ENCODE peak calls at places on chromosomes 11 and 22, in ten cellular contexts. One of them, this sample, is unnamed.

GRCh38 chr22:19663286-19663815 is 51.0 kb upstream of the SEPTIN5 start:
- DNase-seq in foreskin fibroblast: peak; percentile 83
- DNase-seq in stomach: peak; percentile 80
- DNase-seq in cardiac muscle cell: peak; percentile 91
- DNase-seq in heart left ventricle: peak; percentile 85
- DNase-seq in tibial nerve: peak; percentile 13
- DNase-seq in fibroblast of lung: peak; percentile 88
- DNase-seq in right lobe of liver: no peak
- DNase-seq in mammary epithelial cell: peak; percentile 65
- DNase-seq in nephron progenitor cell: no peak
- DNase-seq in this sample: peak; percentile 60

GRCh38 chr22:30866216-30866615 is 102.4 kb downstream of the MORC2 start:
- DNase-seq in foreskin fibroblast: no peak
- DNase-seq in stomach: no peak
- DNase-seq in cardiac muscle cell: no peak
- DNase-seq in heart left ventricle: no peak
- DNase-seq in tibial nerve: no peak
- DNase-seq in fibroblast of lung: no peak
- DNase-seq in right lobe of liver: peak; percentile 9
- DNase-seq in mammary epithelial cell: no peak
- DNase-seq in nephron progenitor cell: no peak
- DNase-seq in this sample: no peak

GRCh38 chr11:114171257-114172054 is 111.9 kb downstream of the ZBTB16 start:
- DNase-seq in foreskin fibroblast: no peak
- DNase-seq in stomach: peak; percentile 77
- DNase-seq in cardiac muscle cell: peak; percentile 54
- DNase-seq in heart left ventricle: peak; percentile 97
- DNase-seq in tibial nerve: peak; percentile 85
- DNase-seq in fibroblast of lung: no peak
- DNase-seq in right lobe of liver: peak; percentile 95
- DNase-seq in mammary epithelial cell: no peak
- DNase-seq in nephron progenitor cell: peak; percentile 70
- DNase-seq in this sample: no peak

GRCh38 chr11:78763664-78764063 is 189.0 kb upstream of the NARS2 start:
- DNase-seq in foreskin fibroblast: no peak
- DNase-seq in stomach: no peak
- DNase-seq in cardiac muscle cell: no peak
- DNase-seq in heart left ventricle: no peak
- DNase-seq in tibial nerve: no peak
- DNase-seq in fibroblast of lung: no peak
- DNase-seq in right lobe of liver: no peak
- DNase-seq in mammary epithelial cell: no peak
- DNase-seq in nephron progenitor cell: no peak
- DNase-seq in this sample: peak; percentile 41

GRCh38 chr11:30595929-30596328 is 9.8 kb upstream of the MPPED2 start:
- DNase-seq in foreskin fibroblast: no peak
- DNase-seq in stomach: no peak
- DNase-seq in cardiac muscle cell: no peak
- DNase-seq in heart left ventricle: no peak
- DNase-seq in tibial nerve: no peak
- DNase-seq in fibroblast of lung: no peak
- DNase-seq in right lobe of liver: no peak
- DNase-seq in mammary epithelial cell: no peak
- DNase-seq in nephron progenitor cell: no peak
- DNase-seq in this sample: no peak

GRCh38 chr11:75773595-75774353 is 5.2 kb downstream of the DGAT2 start:
- DNase-seq in foreskin fibroblast: no peak
- DNase-seq in stomach: no peak
- DNase-seq in cardiac muscle cell: no peak
- DNase-seq in heart left ventricle: no peak
- DNase-seq in tibial nerve: no peak
- DNase-seq in fibroblast of lung: no peak
- DNase-seq in right lobe of liver: peak; percentile 33
- DNase-seq in mammary epithelial cell: no peak
- DNase-seq in nephron progenitor cell: no peak
- DNase-seq in this sample: no peak

GRCh38 chr22:39229075-39229474 is 15.7 kb downstream of the PDGFB start:
- DNase-seq in foreskin fibroblast: no peak
- DNase-seq in stomach: no peak
- DNase-seq in cardiac muscle cell: no peak
- DNase-seq in heart left ventricle: no peak
- DNase-seq in tibial nerve: no peak
- DNase-seq in fibroblast of lung: no peak
- DNase-seq in right lobe of liver: no peak
- DNase-seq in mammary epithelial cell: no peak
- DNase-seq in nephron progenitor cell: no peak
- DNase-seq in this sample: no peak

GRCh38 chr11:72685560-72686480 is 11.6 kb upstream of the PDE2A start:
- DNase-seq in foreskin fibroblast: peak; percentile 88
- DNase-seq in stomach: no peak
- DNase-seq in cardiac muscle cell: peak; percentile 77
- DNase-seq in heart left ventricle: peak; percentile 78
- DNase-seq in tibial nerve: peak; percentile 53
- DNase-seq in fibroblast of lung: no peak
- DNase-seq in right lobe of liver: no peak
- DNase-seq in mammary epithelial cell: no peak
- DNase-seq in nephron progenitor cell: no peak
- DNase-seq in this sample: no peak

GRCh38 chr11:126165366-126166156 is 45.9 kb downstream of the RPUSD4 start:
- DNase-seq in foreskin fibroblast: no peak
- DNase-seq in stomach: no peak
- DNase-seq in cardiac muscle cell: peak; percentile 40
- DNase-seq in heart left ventricle: no peak
- DNase-seq in tibial nerve: no peak
- DNase-seq in fibroblast of lung: no peak
- DNase-seq in right lobe of liver: peak; percentile 43
- DNase-seq in mammary epithelial cell: no peak
- DNase-seq in nephron progenitor cell: peak; percentile 40
- DNase-seq in this sample: no peak

GRCh38 chr11:10414659-10415058 is 40.4 kb upstream of the AMPD3 start:
- DNase-seq in foreskin fibroblast: peak; percentile 53
- DNase-seq in stomach: no peak
- DNase-seq in cardiac muscle cell: peak; percentile 83
- DNase-seq in heart left ventricle: peak; percentile 73
- DNase-seq in tibial nerve: peak; percentile 26
- DNase-seq in fibroblast of lung: peak; percentile 65
- DNase-seq in right lobe of liver: peak; percentile 70
- DNase-seq in mammary epithelial cell: no peak
- DNase-seq in nephron progenitor cell: no peak
- DNase-seq in this sample: peak; percentile 90

GRCh38 chr22:31080848-31081649 is at the start of gene SMTN:
- DNase-seq in foreskin fibroblast: peak; percentile 97
- DNase-seq in stomach: peak; percentile 96
- DNase-seq in cardiac muscle cell: peak; percentile 92
- DNase-seq in heart left ventricle: peak; percentile 95
- DNase-seq in tibial nerve: peak; percentile 89
- DNase-seq in fibroblast of lung: peak; percentile 85
- DNase-seq in right lobe of liver: peak; percentile 93
- DNase-seq in mammary epithelial cell: peak; percentile 90
- DNase-seq in nephron progenitor cell: peak; percentile 98
- DNase-seq in this sample: peak; percentile 93

GRCh38 chr11:26950260-26950719 is 43.6 kb upstream of the FIBIN start:
- DNase-seq in foreskin fibroblast: peak; percentile 92
- DNase-seq in stomach: peak; percentile 26
- DNase-seq in cardiac muscle cell: peak; percentile 80
- DNase-seq in heart left ventricle: no peak
- DNase-seq in tibial nerve: no peak
- DNase-seq in fibroblast of lung: peak; percentile 88
- DNase-seq in right lobe of liver: peak; percentile 69
- DNase-seq in mammary epithelial cell: peak; percentile 57
- DNase-seq in nephron progenitor cell: no peak
- DNase-seq in this sample: no peak

GRCh38 chr11:129639300-129639699 is 176.3 kb upstream of the TMEM45B start:
- DNase-seq in foreskin fibroblast: peak; percentile 95
- DNase-seq in stomach: no peak
- DNase-seq in cardiac muscle cell: peak; percentile 71
- DNase-seq in heart left ventricle: no peak
- DNase-seq in tibial nerve: no peak
- DNase-seq in fibroblast of lung: peak; percentile 100
- DNase-seq in right lobe of liver: no peak
- DNase-seq in mammary epithelial cell: peak; percentile 99
- DNase-seq in nephron progenitor cell: no peak
- DNase-seq in this sample: no peak

GRCh38 chr11:76793391-76793811 is 10.2 kb downstream of the TSKU start:
- DNase-seq in foreskin fibroblast: no peak
- DNase-seq in stomach: peak; percentile 15
- DNase-seq in cardiac muscle cell: no peak
- DNase-seq in heart left ventricle: no peak
- DNase-seq in tibial nerve: no peak
- DNase-seq in fibroblast of lung: no peak
- DNase-seq in right lobe of liver: no peak
- DNase-seq in mammary epithelial cell: no peak
- DNase-seq in nephron progenitor cell: no peak
- DNase-seq in this sample: no peak

GRCh38 chr22:36027960-36028645 is 521 bp downstream of the RBFOX2 start:
- DNase-seq in foreskin fibroblast: no peak
- DNase-seq in stomach: no peak
- DNase-seq in cardiac muscle cell: no peak
- DNase-seq in heart left ventricle: no peak
- DNase-seq in tibial nerve: peak; percentile 8
- DNase-seq in fibroblast of lung: no peak
- DNase-seq in right lobe of liver: peak; percentile 62
- DNase-seq in mammary epithelial cell: peak; percentile 34
- DNase-seq in nephron progenitor cell: no peak
- DNase-seq in this sample: peak; percentile 34

GRCh38 chr11:35126879-35127576 is 11.9 kb upstream of the CD44 start:
- DNase-seq in foreskin fibroblast: peak; percentile 17
- DNase-seq in stomach: no peak
- DNase-seq in cardiac muscle cell: no peak
- DNase-seq in heart left ventricle: no peak
- DNase-seq in tibial nerve: no peak
- DNase-seq in fibroblast of lung: no peak
- DNase-seq in right lobe of liver: no peak
- DNase-seq in mammary epithelial cell: no peak
- DNase-seq in nephron progenitor cell: no peak
- DNase-seq in this sample: no peak

GRCh38 chr11:117717485-117718314 is 79.3 kb downstream of the DSCAML1 start:
- DNase-seq in foreskin fibroblast: peak; percentile 4
- DNase-seq in stomach: peak; percentile 32
- DNase-seq in cardiac muscle cell: no peak
- DNase-seq in heart left ventricle: peak; percentile 54
- DNase-seq in tibial nerve: no peak
- DNase-seq in fibroblast of lung: no peak
- DNase-seq in right lobe of liver: no peak
- DNase-seq in mammary epithelial cell: no peak
- DNase-seq in nephron progenitor cell: peak; percentile 57
- DNase-seq in this sample: peak; percentile 66

GRCh38 chr11:63670738-63671321 is 346 bp downstream of the ATL3 start:
- DNase-seq in foreskin fibroblast: peak; percentile 85
- DNase-seq in stomach: peak; percentile 72
- DNase-seq in cardiac muscle cell: peak; percentile 57
- DNase-seq in heart left ventricle: peak; percentile 65
- DNase-seq in tibial nerve: peak; percentile 55
- DNase-seq in fibroblast of lung: peak; percentile 42
- DNase-seq in right lobe of liver: peak; percentile 74
- DNase-seq in mammary epithelial cell: peak; percentile 44
- DNase-seq in nephron progenitor cell: no peak
- DNase-seq in this sample: peak; percentile 91
- TF ChIP-seq CTCF in foreskin fibroblast: peak; percentile 28
- TF ChIP-seq CTCF in stomach: no peak
- TF ChIP-seq CTCF in cardiac muscle cell: peak; percentile 36
- TF ChIP-seq CTCF in heart left ventricle: peak; percentile 62
- TF ChIP-seq CTCF in tibial nerve: peak; percentile 38
- TF ChIP-seq CTCF in fibroblast of lung: peak; percentile 30
- TF ChIP-seq CTCF in right lobe of liver: peak; percentile 55
- TF ChIP-seq CTCF in mammary epithelial cell: peak; percentile 27
- TF ChIP-seq CTCF in nephron progenitor cell: no peak
- TF ChIP-seq CTCF in this sample: no peak

DNA sequence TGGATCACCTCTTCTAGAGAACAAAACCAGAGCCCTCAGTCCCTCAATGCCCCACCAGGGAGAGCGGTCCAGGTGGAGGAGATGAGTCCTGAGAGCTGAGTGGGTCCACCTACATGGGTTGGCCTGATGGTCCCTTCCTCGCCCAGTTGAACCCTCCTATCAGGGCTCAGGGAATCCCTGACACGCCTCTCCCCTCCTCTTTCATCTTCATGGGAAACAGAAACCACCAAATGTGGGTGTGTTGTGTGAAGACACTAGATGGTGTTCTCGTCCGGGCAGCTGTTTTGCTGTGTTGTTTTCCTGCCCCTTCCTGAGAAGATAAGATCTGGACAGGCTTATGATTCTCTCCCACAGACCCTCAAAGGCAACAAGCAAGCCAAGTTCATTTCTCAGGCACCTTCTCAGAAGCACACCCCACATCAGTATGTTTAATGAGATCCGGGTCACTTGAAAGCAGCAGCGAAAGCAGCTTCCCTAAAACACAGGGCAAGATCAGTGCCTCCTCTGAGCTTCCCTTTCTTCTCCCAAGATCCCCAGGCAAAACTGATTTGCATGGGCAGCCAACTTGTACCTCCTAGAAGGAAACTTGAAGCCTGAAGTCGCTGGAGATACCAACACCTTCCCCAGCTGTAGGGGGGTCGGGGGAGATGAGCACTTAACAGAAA is 35.3 kb upstream of the POU2AF1 start:
- DNase-seq in foreskin fibroblast: no peak
- DNase-seq in stomach: no peak
- DNase-seq in cardiac muscle cell: no peak
- DNase-seq in heart left ventricle: no peak
- DNase-seq in tibial nerve: no peak
- DNase-seq in fibroblast of lung: no peak
- DNase-seq in right lobe of liver: no peak
- DNase-seq in mammary epithelial cell: no peak
- DNase-seq in nephron progenitor cell: no peak
- DNase-seq in this sample: no peak
- TF ChIP-seq CTCF in foreskin fibroblast: no peak
- TF ChIP-seq CTCF in stomach: no peak
- TF ChIP-seq CTCF in cardiac muscle cell: no peak
- TF ChIP-seq CTCF in heart left ventricle: no peak
- TF ChIP-seq CTCF in tibial nerve: no peak
- TF ChIP-seq CTCF in fibroblast of lung: no peak
- TF ChIP-seq CTCF in right lobe of liver: no peak
- TF ChIP-seq CTCF in mammary epithelial cell: no peak
- TF ChIP-seq CTCF in nephron progenitor cell: no peak
- TF ChIP-seq CTCF in this sample: no peak

DNA sequence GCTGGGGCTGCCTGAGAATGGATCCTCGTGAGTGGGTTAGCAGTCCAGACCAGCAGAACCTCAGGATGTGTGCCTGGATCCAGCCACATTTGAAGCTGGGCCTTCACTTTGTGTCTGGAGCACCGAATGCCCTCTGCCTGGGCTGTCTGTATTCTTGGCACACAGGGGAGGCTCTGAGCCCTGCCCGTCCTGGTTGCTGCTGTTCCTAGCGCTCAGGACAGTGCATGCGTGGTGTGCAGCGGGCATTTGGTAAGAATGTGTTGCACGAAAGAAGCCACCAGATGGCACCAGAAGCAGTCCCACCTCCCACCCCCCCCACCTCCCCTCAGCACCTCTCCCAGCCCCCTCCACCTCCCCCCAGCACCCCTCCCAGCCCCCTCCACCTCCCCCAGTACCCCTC is 4.1 kb upstream of the MAPK11 start:
- DNase-seq in foreskin fibroblast: peak; percentile 78
- DNase-seq in stomach: peak; percentile 66
- DNase-seq in cardiac muscle cell: peak; percentile 70
- DNase-seq in heart left ventricle: peak; percentile 74
- DNase-seq in tibial nerve: peak; percentile 44
- DNase-seq in fibroblast of lung: peak; percentile 59
- DNase-seq in right lobe of liver: peak; percentile 81
- DNase-seq in mammary epithelial cell: no peak
- DNase-seq in nephron progenitor cell: peak; percentile 47
- DNase-seq in this sample: no peak
- TF ChIP-seq CTCF in foreskin fibroblast: peak; percentile 12
- TF ChIP-seq CTCF in stomach: no peak
- TF ChIP-seq CTCF in cardiac muscle cell: peak; percentile 30
- TF ChIP-seq CTCF in heart left ventricle: peak; percentile 43
- TF ChIP-seq CTCF in tibial nerve: peak; percentile 46
- TF ChIP-seq CTCF in fibroblast of lung: no peak
- TF ChIP-seq CTCF in right lobe of liver: peak; percentile 47
- TF ChIP-seq CTCF in mammary epithelial cell: peak; percentile 27
- TF ChIP-seq CTCF in nephron progenitor cell: peak; percentile 12
- TF ChIP-seq CTCF in this sample: peak; percentile 21

GRCh38 chr11:98110030-98110429 is 910.7 kb upstream of the CNTN5 start:
- DNase-seq in foreskin fibroblast: no peak
- DNase-seq in stomach: no peak
- DNase-seq in cardiac muscle cell: no peak
- DNase-seq in heart left ventricle: no peak
- DNase-seq in tibial nerve: no peak
- DNase-seq in fibroblast of lung: no peak
- DNase-seq in right lobe of liver: no peak
- DNase-seq in mammary epithelial cell: no peak
- DNase-seq in nephron progenitor cell: no peak
- DNase-seq in this sample: no peak
- TF ChIP-seq CTCF in foreskin fibroblast: no peak
- TF ChIP-seq CTCF in stomach: no peak
- TF ChIP-seq CTCF in cardiac muscle cell: no peak
- TF ChIP-seq CTCF in heart left ventricle: no peak
- TF ChIP-seq CTCF in tibial nerve: no peak
- TF ChIP-seq CTCF in fibroblast of lung: no peak
- TF ChIP-seq CTCF in right lobe of liver: no peak
- TF ChIP-seq CTCF in mammary epithelial cell: no peak
- TF ChIP-seq CTCF in nephron progenitor cell: no peak
- TF ChIP-seq CTCF in this sample: no peak

This sample was measured in left lung.